ENCODE peak calls at places on chromosomes 11 and 22, in four cellular contexts. Y is astrocyte, U is right lobe of liver, D is A673. W is an unnamed sample. For H3K4me1, the result is how much of the 10 kb centered on the place peaks cover.

GRCh38 chr11:72333657-72334056 is 89.7 kb upstream of the PHOX2A start:
- DNase-seq in Y (peak), U (no peak), D (no peak), W (peak)

GRCh38 chr11:7186190-7186589 is 65.5 kb upstream of the SYT9 start:
- DNase-seq in Y (no peak), U (no peak), D (no peak), W (no peak)

GRCh38 chr11:27211370-27212127 is 151.5 kb downstream of the CCDC34 start:
- DNase-seq in Y (no peak), U (no peak), D (no peak), W (no peak)

GRCh38 chr11:62725686-62726085 is 1.6 kb downstream of the HNRNPUL2 start:
- DNase-seq in Y (no peak), U (no peak), D (no peak), W (no peak)

GRCh38 chr22:45639747-45640102 is 31.9 kb upstream of the ATXN10 start:
- DNase-seq in Y (no peak), U (no peak), D (no peak), W (no peak)

GRCh38 chr22:32048069-32048468 is 5.0 kb downstream of the SLC5A1 start:
- DNase-seq in Y (no peak), U (no peak), D (no peak), W (no peak)

GRCh38 chr11:3074912-3075589 is 17.8 kb upstream of the CARS1 start:
- DNase-seq in Y (no peak), U (no peak), D (no peak), W (no peak)

GRCh38 chr11:121615506-121615905 is 162.7 kb upstream of the SORL1-AS1 start:
- DNase-seq in Y (peak), U (no peak), D (no peak), W (no peak)

GRCh38 chr22:47372111-47372581 is 609.7 kb downstream of the TBC1D22A start:
- DNase-seq in Y (no peak), U (peak), D (no peak), W (no peak)

GRCh38 chr11:117919326-117920275 is 9.6 kb downstream of the TMPRSS13 start:
- DNase-seq in Y (no peak), U (no peak), D (no peak), W (no peak)

GRCh38 chr22:44325718-44326548 is 13.2 kb upstream of the SHISAL1 start:
- DNase-seq in Y (peak), U (no peak), D (peak), W (no peak)

GRCh38 chr11:14336507-14337503 is 22.2 kb downstream of the RRAS2 start:
- DNase-seq in Y (peak), U (no peak), D (no peak), W (no peak)

GRCh38 chr11:119952441-119952840 is 185.5 kb downstream of the TRIM29 start:
- DNase-seq in Y (no peak), U (no peak), D (no peak), W (no peak)

DNA sequence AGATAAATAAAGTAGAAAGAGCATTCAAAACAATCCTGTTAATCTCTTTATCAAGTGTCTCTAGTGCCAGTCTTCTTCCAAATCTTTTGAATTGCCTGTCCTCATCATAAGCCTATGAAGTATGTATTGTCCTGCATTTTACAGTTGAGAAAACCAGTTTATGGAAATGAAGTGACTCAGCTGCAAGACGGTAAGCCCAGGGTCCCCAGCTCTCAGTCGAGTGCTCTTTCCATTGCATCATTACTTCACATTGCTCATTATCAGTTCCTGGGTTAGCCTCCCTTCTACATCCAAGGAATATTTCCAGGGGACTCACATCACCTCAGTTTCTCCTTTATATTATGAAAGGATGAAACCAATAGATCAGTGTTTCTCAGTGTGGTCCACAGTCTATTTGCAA is 9.1 kb upstream of the P4HA3 start:
- DNase-seq in Y (no peak), U (no peak), D (peak), W (no peak)
- H3K4me1 ChIP-seq in Y (under half), U (under half), D (under half), W (under half)

GRCh38 chr11:45885921-45886721 is 670 bp downstream of the MAPK8IP1 start:
- DNase-seq in Y (no peak), U (no peak), D (no peak), W (no peak)

GRCh38 chr11:45884596-45885185 is 760 bp upstream of the MAPK8IP1 start:
- DNase-seq in Y (no peak), U (no peak), D (no peak), W (no peak)

GRCh38 chr11:45885274-45885920 is at the start of gene MAPK8IP1:
- DNase-seq in Y (no peak), U (peak), D (peak), W (peak)

GRCh38 chr11:45887587-45887986 is 2.1 kb downstream of the MAPK8IP1 start:
- DNase-seq in Y (no peak), U (no peak), D (no peak), W (no peak)

GRCh38 chr11:45886816-45887520 is 1.5 kb downstream of the MAPK8IP1 start:
- DNase-seq in Y (no peak), U (no peak), D (no peak), W (no peak)
- H3K4me3 ChIP-seq in Y (no peak), U (no peak), D (no peak), W (no peak)

DNA sequence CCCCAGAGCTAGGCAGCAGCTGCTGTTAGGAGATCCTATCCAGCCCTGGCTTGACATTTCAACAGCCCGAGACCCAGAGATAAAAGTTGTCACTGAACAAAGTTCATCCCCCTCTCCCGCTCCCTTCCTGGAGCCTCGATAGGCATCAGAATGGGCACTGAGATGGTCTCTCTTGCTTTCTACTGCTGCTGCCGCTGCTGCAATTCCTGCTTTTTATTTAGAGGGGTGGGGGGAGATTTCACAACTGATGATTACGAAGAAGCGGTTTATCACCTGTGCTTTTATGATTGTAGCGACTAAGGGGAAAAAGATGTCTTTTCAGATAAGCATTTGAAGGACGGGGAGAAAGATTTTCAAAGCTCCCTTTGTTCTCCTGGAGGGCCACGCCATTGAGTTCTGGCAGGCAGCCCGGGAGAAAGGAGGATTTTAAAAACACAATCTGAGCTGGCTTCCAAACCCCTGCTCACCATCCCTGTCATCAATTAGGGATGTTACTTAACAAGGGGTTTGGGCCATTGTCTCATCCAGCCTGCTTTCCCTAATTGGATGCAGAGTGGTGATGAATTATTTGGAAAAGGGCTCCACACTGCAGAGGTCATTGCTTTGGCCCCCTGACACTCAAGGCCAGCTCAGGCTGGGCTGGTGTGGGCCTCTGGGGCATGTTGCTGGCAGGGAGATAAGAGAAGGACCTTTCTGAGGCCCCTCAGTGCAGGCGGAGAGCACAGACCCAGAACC is 344.7 kb downstream of the BUD13 start:
- DNase-seq in Y (no peak), U (no peak), D (peak), W (no peak)
- H3K4me1 ChIP-seq in Y (under half), U (under half), D (under half), W (under half)

DNA sequence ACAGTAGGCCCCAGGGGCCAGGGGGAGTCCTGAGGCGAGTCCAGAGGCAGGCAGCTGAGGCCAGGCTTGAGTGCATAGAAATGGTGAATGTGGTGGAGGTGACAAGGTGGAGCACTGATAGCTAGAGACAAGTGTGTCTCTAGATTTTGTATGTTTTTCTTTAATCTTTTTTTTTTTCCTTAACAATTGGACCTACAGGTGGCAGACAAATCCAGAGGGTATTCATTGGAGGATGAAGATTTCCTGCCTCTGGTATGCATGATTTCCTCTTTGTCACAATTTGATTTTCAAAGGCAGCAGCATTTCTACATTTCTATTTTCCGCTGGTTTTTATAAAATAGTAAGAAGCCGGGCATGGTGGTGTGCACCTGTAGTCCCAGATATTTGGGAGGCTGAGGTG is 47.7 kb upstream of the DKK3 start:
- DNase-seq in Y (no peak), U (no peak), D (no peak), W (no peak)
- H3K4me3 ChIP-seq in Y (no peak), U (no peak), D (no peak), W (no peak)

DNA sequence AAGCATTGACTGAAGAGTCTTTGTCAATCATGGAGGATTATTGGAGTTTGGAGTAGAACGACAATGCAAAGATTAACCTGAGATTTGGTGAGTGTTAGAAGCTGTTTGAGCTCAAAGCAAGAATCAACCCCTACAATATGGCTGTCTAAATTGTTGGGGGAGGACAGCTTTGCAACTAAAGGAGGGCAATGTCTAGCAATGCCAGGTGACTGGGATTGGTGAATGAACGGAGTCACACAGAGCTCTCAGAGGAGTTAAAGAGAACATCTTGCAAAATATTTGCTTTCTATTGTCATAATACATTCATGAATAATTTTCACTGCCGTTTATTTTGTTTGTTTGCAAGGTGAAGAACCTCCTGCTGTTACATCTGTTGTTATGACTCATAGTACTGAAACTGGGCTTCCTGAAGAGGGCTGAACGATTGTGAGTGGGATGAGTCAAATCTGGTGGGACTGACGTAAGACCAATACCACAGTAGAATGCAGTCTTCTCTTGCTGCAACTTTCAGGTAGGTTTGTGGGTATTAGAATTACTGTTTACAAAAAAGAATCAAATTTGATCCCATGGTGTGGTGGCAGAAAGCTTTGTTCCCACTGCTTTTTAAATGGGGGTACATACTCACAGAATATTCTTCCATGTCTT is 281.9 kb downstream of the CADM1 start:
- DNase-seq in Y (peak), U (no peak), D (peak), W (no peak)
- H3K4me1 ChIP-seq in Y (under half), U (under half), D (under half), W (under half)

DNA sequence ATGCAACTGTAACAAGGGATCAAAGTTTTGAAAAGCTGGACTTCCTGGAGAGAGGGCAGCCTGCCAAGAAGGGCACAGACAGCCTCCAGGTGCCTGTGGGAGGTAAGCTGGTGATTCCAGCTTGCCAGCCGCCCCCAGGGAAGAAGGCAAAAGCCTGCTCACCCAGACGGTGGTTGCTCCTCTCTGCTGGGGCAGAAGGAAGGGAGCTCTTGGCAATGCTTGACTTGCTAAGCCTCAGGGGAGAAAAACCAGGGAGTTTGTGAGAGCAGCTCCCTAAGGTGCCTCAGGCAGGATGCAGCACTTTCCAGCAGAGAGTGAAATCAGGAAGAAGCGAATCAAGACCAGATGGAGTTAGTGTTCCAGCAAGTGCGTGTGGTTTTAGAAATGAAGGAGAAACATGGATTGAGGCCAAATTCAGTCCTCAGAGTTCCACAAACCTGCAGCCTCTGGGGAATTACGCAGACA is 553.6 kb downstream of the BUD13 start:
- DNase-seq in Y (peak), U (no peak), D (no peak), W (no peak)
- H3K4me3 ChIP-seq in Y (no peak), U (no peak), D (no peak), W (no peak)

DNA sequence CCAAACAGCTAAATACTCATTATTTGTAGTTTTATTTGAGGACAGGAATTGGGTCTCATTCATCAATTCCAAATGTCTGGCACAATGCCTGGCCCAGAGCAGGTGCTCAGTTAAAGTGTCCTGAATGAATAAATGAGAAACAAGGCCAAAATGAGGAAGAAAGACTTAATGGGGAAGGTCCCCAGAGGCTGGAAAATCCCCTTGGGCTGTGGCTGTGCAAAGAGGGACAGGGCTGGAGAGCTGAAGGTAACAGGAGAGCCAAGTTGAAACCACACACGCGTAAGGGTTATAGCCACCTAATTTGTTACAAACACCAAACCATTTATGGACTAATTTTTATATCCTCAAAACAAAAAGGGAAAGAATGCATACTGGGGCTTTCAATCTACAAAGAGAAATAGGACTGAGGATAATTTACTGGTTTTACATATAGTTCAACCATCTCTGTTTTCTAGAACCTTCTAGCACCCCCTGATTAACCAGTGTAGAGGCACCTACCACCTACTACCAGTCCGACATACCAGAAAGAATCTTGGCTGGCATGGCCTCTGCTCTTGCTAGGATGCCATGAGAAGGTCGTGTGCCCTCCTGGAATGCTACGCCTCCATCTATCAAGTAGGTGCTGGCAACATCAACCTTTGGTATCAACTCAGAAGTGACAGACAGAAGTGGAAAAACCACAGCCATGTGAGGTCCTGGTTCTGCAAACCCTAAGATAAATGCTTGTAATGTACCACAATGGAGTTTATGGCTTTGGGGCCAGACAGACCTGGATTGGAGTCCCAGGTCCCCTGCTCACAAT is 28.4 kb downstream of the MYH9 start:
- DNase-seq in Y (no peak), U (no peak), D (no peak), W (no peak)
- H3K4me1 ChIP-seq in Y (half or more), U (half or more), D (under half), W (half or more)

W was measured in CD8-positive, alpha-beta T cell.